ENCODE peak calls at places on chromosomes 11 and 22, in eight cellular contexts. F, D, U, W, S, T, O and G are unnamed samples.

GRCh38 chr11:80240245-80240644 is 799.4 kb upstream of the TENM4 start:
- DNase-seq in D (no peak), W (no peak), U (no peak), T (no peak), S (no peak), O (no peak), F (no peak), G (no peak)

GRCh38 chr11:126991596-126991995 is 9.0 kb downstream of the KIRREL3 start:
- DNase-seq in U (no peak), W (peak), F (no peak), S (no peak), D (no peak), O (no peak), T (no peak), G (no peak)

GRCh38 chr11:94493146-94493442 is 550 bp downstream of the MRE11 start:
- DNase-seq in U (no peak), T (no peak), S (no peak), O (no peak), W (no peak), D (no peak), F (no peak), G (no peak)

GRCh38 chr11:41320233-41320993 is 139.0 kb downstream of the LRRC4C start:
- DNase-seq in S (no peak), F (no peak), W (no peak), U (no peak), O (no peak), D (no peak), T (no peak), G (no peak)

GRCh38 chr22:17489101-17489500 is 74.2 kb upstream of the SLC25A18 start:
- DNase-seq in D (no peak), F (no peak), O (no peak), W (no peak), T (no peak), S (no peak), U (no peak), G (no peak)

GRCh38 chr22:37932821-37933578 is 20.4 kb downstream of the C22orf23 start:
- DNase-seq in D (no peak), S (no peak), O (no peak), W (no peak), T (peak), U (no peak), F (peak), G (no peak)

GRCh38 chr22:33409134-33409533 is 351.0 kb upstream of the SYN3 start:
- DNase-seq in O (no peak), D (no peak), W (no peak), S (no peak), F (no peak), T (no peak), U (no peak), G (no peak)

GRCh38 chr11:111378773-111379499 is at the start of gene POU2AF1:
- DNase-seq in T (no peak), O (peak), F (no peak), U (peak), S (no peak), W (peak), D (peak), G (no peak)

GRCh38 chr22:35703861-35704584 is 13.6 kb upstream of the APOL5 start:
- DNase-seq in F (no peak), U (no peak), S (no peak), W (peak), D (no peak), T (no peak), O (no peak), G (no peak)

GRCh38 chr11:62418733-62419132 is at the start of gene SCGB1A1:
- DNase-seq in F (no peak), W (no peak), U (no peak), S (no peak), O (no peak), T (no peak), D (no peak), G (no peak)

GRCh38 chr22:30863161-30863833 is 105.3 kb downstream of the MORC2 start:
- DNase-seq in O (peak), W (no peak), D (no peak), S (no peak), U (no peak), T (no peak), F (no peak), G (no peak)